ENCODE peak calls at places on chromosomes 1 and 21, in nine cellular contexts. One of them, this sample, is unnamed.

GRCh38 chr1:1371741-1372711 is 3.0 kb downstream of the AURKAIP1 start:
- DNase-seq in CD8-positive, alpha-beta T cell: peak
- DNase-seq in Right ventricle myocardium superior: peak
- DNase-seq in left ventricle myocardium inferior: peak
- DNase-seq in lower lobe of right lung: peak
- DNase-seq in NCI-H1105: peak
- DNase-seq in tibial nerve: no peak
- DNase-seq in stomach: peak
- DNase-seq in adrenal gland: peak
- DNase-seq in this sample: no peak

GRCh38 chr1:85748120-85748519 is 39.9 kb upstream of the ZNHIT6 start:
- DNase-seq in Right ventricle myocardium superior: no peak
- DNase-seq in tibial nerve: no peak
- DNase-seq in NCI-H1105: no peak
- DNase-seq in stomach: no peak
- DNase-seq in adrenal gland: no peak
- DNase-seq in lower lobe of right lung: no peak
- DNase-seq in CD8-positive, alpha-beta T cell: no peak
- DNase-seq in left ventricle myocardium inferior: no peak
- DNase-seq in this sample: no peak

GRCh38 chr21:17613242-17613676 is 558 bp upstream of the BTG3 start:
- DNase-seq in NCI-H1105: no peak
- DNase-seq in adrenal gland: peak
- DNase-seq in lower lobe of right lung: peak
- DNase-seq in stomach: peak
- DNase-seq in Right ventricle myocardium superior: peak
- DNase-seq in CD8-positive, alpha-beta T cell: no peak
- DNase-seq in tibial nerve: peak
- DNase-seq in left ventricle myocardium inferior: no peak
- DNase-seq in this sample: no peak

GRCh38 chr1:234676103-234676594 is 66.2 kb upstream of the IRF2BP2 start:
- DNase-seq in Right ventricle myocardium superior: peak
- DNase-seq in left ventricle myocardium inferior: peak
- DNase-seq in stomach: peak
- DNase-seq in CD8-positive, alpha-beta T cell: peak
- DNase-seq in tibial nerve: peak
- DNase-seq in lower lobe of right lung: peak
- DNase-seq in NCI-H1105: no peak
- DNase-seq in adrenal gland: peak
- DNase-seq in this sample: no peak

GRCh38 chr1:62809788-62810187 is 25.9 kb downstream of the ATG4C start:
- DNase-seq in Right ventricle myocardium superior: no peak
- DNase-seq in NCI-H1105: no peak
- DNase-seq in CD8-positive, alpha-beta T cell: no peak
- DNase-seq in tibial nerve: no peak
- DNase-seq in stomach: no peak
- DNase-seq in left ventricle myocardium inferior: no peak
- DNase-seq in adrenal gland: no peak
- DNase-seq in lower lobe of right lung: no peak
- DNase-seq in this sample: no peak

GRCh38 chr1:20601123-20601825 is 12.4 kb downstream of the CDA start:
- DNase-seq in NCI-H1105: no peak
- DNase-seq in left ventricle myocardium inferior: no peak
- DNase-seq in CD8-positive, alpha-beta T cell: no peak
- DNase-seq in Right ventricle myocardium superior: no peak
- DNase-seq in lower lobe of right lung: no peak
- DNase-seq in stomach: no peak
- DNase-seq in tibial nerve: no peak
- DNase-seq in adrenal gland: no peak
- DNase-seq in this sample: no peak

GRCh38 chr1:204285438-204286322 is 71.9 kb upstream of the GOLT1A start:
- DNase-seq in left ventricle myocardium inferior: no peak
- DNase-seq in Right ventricle myocardium superior: no peak
- DNase-seq in adrenal gland: no peak
- DNase-seq in stomach: no peak
- DNase-seq in tibial nerve: no peak
- DNase-seq in NCI-H1105: peak
- DNase-seq in CD8-positive, alpha-beta T cell: no peak
- DNase-seq in lower lobe of right lung: no peak
- DNase-seq in this sample: no peak

GRCh38 chr1:32159189-32159588 is 20.3 kb upstream of the TXLNA start:
- DNase-seq in adrenal gland: no peak
- DNase-seq in CD8-positive, alpha-beta T cell: no peak
- DNase-seq in Right ventricle myocardium superior: no peak
- DNase-seq in NCI-H1105: no peak
- DNase-seq in lower lobe of right lung: no peak
- DNase-seq in stomach: no peak
- DNase-seq in left ventricle myocardium inferior: no peak
- DNase-seq in tibial nerve: no peak
- DNase-seq in this sample: no peak

This sample was measured in HS-5.